ENCODE peak calls at places on chromosome 13, in ten cellular contexts. S is ELR; E is GM06990; C is sigmoid colon; R is activated CD4-positive, alpha-beta T cell treated with anti-CD3 and anti-CD28 coated beads, Interleukin-2, amount 50 U/mL, for 1 hour; L is substantia nigra; I is aorta; Z is stimulated activated CD4-positive, alpha-beta T cell treated with anti-CD3 and anti-CD28 coated beads, Interleukin-4, amount 100 ng/mL, for 1 hour; P is left kidney; V is fibroblast of lung. W is an unnamed sample.

GRCh38 chr13:94305033-94305432 is 174.4 kb downstream of the DCT start:
- DNase-seq in I (no peak), R (no peak), L (no peak), P (no peak), Z (no peak), V (no peak), S (no peak), C (no peak), E (no peak), W (no peak)

GRCh38 chr13:82636119-82636518 is 1246.2 kb downstream of the SLITRK1 start:
- DNase-seq in Z (no peak), E (no peak), I (no peak), S (peak), P (no peak), L (no peak), V (peak), C (no peak), R (no peak), W (no peak)

GRCh38 chr13:106997696-106998095 is 429.8 kb upstream of the ARGLU1 start:
- DNase-seq in V (no peak), S (no peak), I (no peak), Z (no peak), R (no peak), C (no peak), P (no peak), L (no peak), E (no peak), W (no peak)

GRCh38 chr13:50401721-50402510 is 386.7 kb downstream of the KCNRG start:
- DNase-seq in Z (no peak), L (no peak), P (no peak), R (no peak), V (peak), I (no peak), C (no peak), S (peak), E (no peak), W (no peak)

GRCh38 chr13:84574851-84575250 is 692.6 kb upstream of the SLITRK1 start:
- DNase-seq in I (no peak), V (peak), Z (no peak), R (no peak), L (no peak), C (no peak), E (no peak), P (peak), S (peak), W (no peak)

GRCh38 chr13:39663508-39663907 is 8.0 kb downstream of the COG6 start:
- DNase-seq in V (no peak), E (no peak), S (no peak), Z (no peak), R (no peak), P (no peak), C (no peak), L (no peak), I (no peak), W (no peak)

GRCh38 chr13:73244486-73244885 is 185.7 kb downstream of the KLF5 start:
- DNase-seq in Z (no peak), E (no peak), S (no peak), L (no peak), V (no peak), R (no peak), I (no peak), P (no peak), C (no peak), W (no peak)

GRCh38 chr13:20193924-20194631 is 1.3 kb upstream of the GJB2 start:
- DNase-seq in C (no peak), L (no peak), Z (no peak), V (no peak), S (no peak), R (no peak), E (no peak), I (no peak), P (peak), W (no peak)

GRCh38 chr13:34078334-34078999 is 260.5 kb downstream of the RFC3 start:
- DNase-seq in L (no peak), V (no peak), S (peak), Z (no peak), C (no peak), P (no peak), E (no peak), R (no peak), I (no peak), W (no peak)

GRCh38 chr13:93338906-93339305 is 112.3 kb downstream of the GPC6 start:
- DNase-seq in I (no peak), C (no peak), E (no peak), P (no peak), L (no peak), V (no peak), Z (no peak), R (no peak), S (no peak), W (no peak)

GRCh38 chr13:26679411-26679810 is 81.2 kb downstream of the GPR12 start:
- DNase-seq in V (peak), I (no peak), Z (no peak), R (no peak), L (no peak), S (peak), P (no peak), E (no peak), C (no peak), W (no peak)

GRCh38 chr13:33150146-33150545 is 133.9 kb downstream of the KL start:
- DNase-seq in S (peak), E (no peak), Z (no peak), L (no peak), P (peak), V (peak), R (no peak), I (no peak), C (no peak), W (no peak)

W was measured in progenitor cell of endocrine pancreas.